ENCODE peak calls at places on chromosomes 3 and 15, in six cellular contexts. E is GM12878, A is cardiac muscle cell, L is thoracic aorta, D is fibroblast of pulmonary artery, O is GM23338. P is an unnamed sample.

GRCh38 chr3:40386213-40386612 is 771 bp upstream of the ENTPD3 start:
- DNase-seq in E (no peak), A (no peak), L (no peak), D (no peak), O (no peak), P (no peak)

GRCh38 chr3:8937064-8938020 is 25.9 kb downstream of the RAD18 start:
- DNase-seq in E (no peak), A (peak; percentile 85), L (no peak), D (peak; percentile 89), O (no peak), P (no peak)

GRCh38 chr15:88741671-88742070 is 61.6 kb upstream of the ACAN start:
- DNase-seq in E (no peak), A (no peak), L (no peak), D (no peak), O (peak; percentile 35), P (no peak)

GRCh38 chr3:133393204-133393603 is 6.7 kb upstream of the BFSP2 start:
- DNase-seq in E (no peak), A (peak; percentile 9), L (no peak), D (no peak), O (no peak), P (no peak)

GRCh38 chr3:53229171-53229570 is 26.7 kb downstream of the TKT start:
- DNase-seq in E (no peak), A (no peak), L (no peak), D (no peak), O (no peak), P (no peak)

GRCh38 chr15:25671132-25671531 is 192.0 kb downstream of the ATP10A start:
- DNase-seq in E (no peak), A (no peak), L (peak; percentile 55), D (no peak), O (no peak), P (no peak)

GRCh38 chr3:43025423-43025822 is 46.3 kb downstream of the GASK1A start:
- DNase-seq in E (no peak), A (no peak), L (no peak), D (no peak), O (peak; percentile 56), P (no peak)

GRCh38 chr15:83380682-83381081 is 66.5 kb upstream of the SH3GL3 start:
- DNase-seq in E (peak; percentile 13), A (peak; percentile 49), L (no peak), D (peak; percentile 45), O (peak; percentile 34), P (peak; percentile 31)

GRCh38 chr3:46440531-46441294 is 24.0 kb downstream of the LTF start:
- DNase-seq in E (peak; percentile 56), A (no peak), L (no peak), D (no peak), O (peak; percentile 23), P (peak; percentile 59)

GRCh38 chr3:63969866-63970265 is 53.4 kb downstream of the PSMD6 start:
- DNase-seq in E (no peak), A (no peak), L (no peak), D (no peak), O (no peak), P (no peak)

GRCh38 chr15:77784361-77785292 is 151.9 kb upstream of the LINGO1 start:
- DNase-seq in E (no peak), A (peak; percentile 30), L (no peak), D (peak; percentile 17), O (peak; percentile 87), P (no peak)

GRCh38 chr3:72320911-72321385 is 527.3 kb downstream of the SHQ1 start:
- DNase-seq in E (no peak), A (no peak), L (no peak), D (no peak), O (no peak), P (no peak)

GRCh38 chr15:42727740-42728355 is 9.1 kb downstream of the CDAN1 start:
- DNase-seq in E (no peak), A (no peak), L (no peak), D (no peak), O (no peak), P (no peak)

GRCh38 chr15:42118650-42119531 is 24.5 kb upstream of the PLA2G4D start:
- DNase-seq in E (no peak), A (peak; percentile 45), L (no peak), D (no peak), O (peak; percentile 59), P (no peak)

GRCh38 chr3:191051037-191051436 is 148.0 kb upstream of the OSTN start:
- DNase-seq in E (no peak), A (peak; percentile 45), L (no peak), D (peak; percentile 49), O (peak; percentile 67), P (no peak)

GRCh38 chr3:79597719-79598118 is 170.1 kb downstream of the ROBO1 start:
- DNase-seq in E (no peak), A (no peak), L (no peak), D (no peak), O (no peak), P (no peak)

GRCh38 chr3:187987919-187988318 is 166.0 kb upstream of the LPP start:
- DNase-seq in E (no peak), A (no peak), L (no peak), D (no peak), O (no peak), P (no peak)

GRCh38 chr3:42891042-42891441 is 14.9 kb upstream of the ZNF662 start:
- DNase-seq in E (no peak), A (no peak), L (no peak), D (no peak), O (peak; percentile 94), P (no peak)

GRCh38 chr3:136343446-136343845 is 93.3 kb downstream of the PCCB start:
- DNase-seq in E (no peak), A (no peak), L (no peak), D (no peak), O (no peak), P (no peak)

GRCh38 chr3:113166719-113167492 is 44.5 kb upstream of the BOC start:
- DNase-seq in E (no peak), A (peak; percentile 56), L (no peak), D (peak; percentile 53), O (peak; percentile 40), P (no peak)

GRCh38 chr15:29115093-29115991 is 154.3 kb downstream of the NSMCE3 start:
- DNase-seq in E (no peak), A (peak; percentile 43), L (no peak), D (peak; percentile 17), O (peak; percentile 77), P (no peak)
- TF ChIP-seq CTCF in E (peak; percentile 11), A (peak; percentile 37), L (peak; percentile 18), D (peak; percentile 42), O (no peak), P (peak; percentile 31)

GRCh38 chr3:32147935-32148334 is 41.5 kb downstream of the GPD1L start:
- DNase-seq in E (no peak), A (no peak), L (no peak), D (no peak), O (peak; percentile 22), P (no peak)
- TF ChIP-seq CTCF in E (no peak), A (peak; percentile 12), L (no peak), D (peak; percentile 12), O (peak; percentile 26), P (peak; percentile 10)

GRCh38 chr15:63010386-63010785 is 32.2 kb upstream of the TPM1 start:
- DNase-seq in E (no peak), A (no peak), L (no peak), D (no peak), O (no peak), P (no peak)

GRCh38 chr15:63013052-63013808 is 29.3 kb upstream of the TPM1 start:
- DNase-seq in E (no peak), A (peak; percentile 78), L (no peak), D (peak; percentile 77), O (no peak), P (no peak)

GRCh38 chr15:63014578-63014977 is 28.0 kb upstream of the TPM1 start:
- DNase-seq in E (no peak), A (no peak), L (no peak), D (no peak), O (no peak), P (no peak)

GRCh38 chr15:63010920-63011693 is 31.4 kb upstream of the TPM1 start:
- DNase-seq in E (no peak), A (no peak), L (no peak), D (no peak), O (no peak), P (no peak)

DNA sequence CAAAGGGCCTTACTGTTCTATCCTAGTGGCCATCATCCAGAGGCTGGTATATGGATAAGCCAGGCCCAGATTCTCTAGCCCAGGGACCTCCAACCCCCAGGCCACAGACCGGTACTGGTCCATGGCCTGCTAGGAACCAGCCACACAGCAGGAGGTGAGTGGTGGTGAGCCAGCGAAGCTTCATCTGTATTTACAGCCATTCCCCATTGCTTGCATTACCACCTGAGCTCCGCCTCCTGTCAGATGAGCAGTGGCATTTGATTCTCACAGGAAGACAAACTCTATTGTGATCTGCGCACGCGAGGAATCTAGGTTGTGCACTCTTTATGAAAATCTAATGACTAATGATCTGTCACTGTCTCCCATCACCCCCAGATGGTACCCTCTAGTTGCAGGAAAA is 30.1 kb upstream of the TPM1 start:
- DNase-seq in E (no peak), A (no peak), L (no peak), D (no peak), O (no peak), P (no peak)
- TF ChIP-seq CTCF in E (no peak), A (no peak), L (no peak), D (no peak), O (no peak), P (no peak)

GRCh38 chr3:117059054-117059989 is 349.7 kb downstream of the TUSC7 start:
- DNase-seq in E (no peak), A (peak; percentile 43), L (no peak), D (peak; percentile 44), O (peak; percentile 85), P (no peak)
- TF ChIP-seq CTCF in E (peak; percentile 26), A (peak; percentile 48), L (peak; percentile 37), D (peak; percentile 55), O (peak; percentile 80), P (peak; percentile 14)

P was measured in GM12864.